ENCODE peak calls at places on chromosomes 11 and 22, in nine cellular contexts. H is A549, T is suprapubic skin, O is ovary, E is sigmoid colon, N is upper lobe of left lung, Q is tibial nerve, L is SK-N-SH, P is GM12878. M is an unnamed sample.
A peak's percentile ranks its signal among the peaks of the same experiment; 100 is the strongest.

GRCh38 chr11:27120211-27120610 is 79.6 kb downstream of the BBOX1 start:
- DNase-seq in H (no peak), T (no peak), O (no peak), E (no peak), N (no peak), Q (no peak), L (no peak), P (no peak), M (no peak)

GRCh38 chr22:41781508-41781906 is 19.0 kb upstream of the CCDC134 start:
- DNase-seq in H (no peak), T (no peak), O (no peak), E (no peak), N (no peak), Q (no peak), L (no peak), P (no peak), M (no peak)

GRCh38 chr11:64224151-64224890 is 1.7 kb downstream of the TRPT1 start:
- DNase-seq in H (no peak), T (peak; percentile 66), O (peak; percentile 16), E (peak; percentile 68), N (peak; percentile 46), Q (no peak), L (no peak), P (no peak), M (no peak)

GRCh38 chr22:46815132-46815531 is 52.7 kb downstream of the TBC1D22A start:
- DNase-seq in H (no peak), T (no peak), O (no peak), E (no peak), N (no peak), Q (no peak), L (no peak), P (no peak), M (peak; percentile 65)

GRCh38 chr22:22834204-22834603 is 53.4 kb upstream of the IGLL5 start:
- DNase-seq in H (no peak), T (no peak), O (no peak), E (no peak), N (no peak), Q (no peak), L (no peak), P (no peak), M (no peak)

GRCh38 chr11:37110383-37110782 is 512.3 kb upstream of the RAG2 start:
- DNase-seq in H (no peak), T (no peak), O (no peak), E (no peak), N (no peak), Q (no peak), L (no peak), P (no peak), M (no peak)

GRCh38 chr11:34204396-34205279 is 99.2 kb downstream of the NAT10 start:
- DNase-seq in H (peak; percentile 89), T (no peak), O (no peak), E (no peak), N (no peak), Q (no peak), L (no peak), P (no peak), M (no peak)

GRCh38 chr22:17774928-17775675 is 833 bp upstream of the BID start:
- DNase-seq in H (no peak), T (no peak), O (no peak), E (no peak), N (no peak), Q (no peak), L (no peak), P (no peak), M (no peak)

GRCh38 chr11:113595810-113596594 is 110.1 kb downstream of the TMPRSS5 start:
- DNase-seq in H (no peak), T (no peak), O (no peak), E (no peak), N (no peak), Q (no peak), L (no peak), P (no peak), M (no peak)

GRCh38 chr11:113591122-113591521 is 115.0 kb downstream of the TMPRSS5 start:
- DNase-seq in H (no peak), T (no peak), O (no peak), E (no peak), N (no peak), Q (no peak), L (peak; percentile 82), P (no peak), M (no peak)

GRCh38 chr11:113596658-113597057 is 109.5 kb downstream of the TMPRSS5 start:
- DNase-seq in H (no peak), T (no peak), O (no peak), E (no peak), N (no peak), Q (no peak), L (no peak), P (no peak), M (no peak)

DNA sequence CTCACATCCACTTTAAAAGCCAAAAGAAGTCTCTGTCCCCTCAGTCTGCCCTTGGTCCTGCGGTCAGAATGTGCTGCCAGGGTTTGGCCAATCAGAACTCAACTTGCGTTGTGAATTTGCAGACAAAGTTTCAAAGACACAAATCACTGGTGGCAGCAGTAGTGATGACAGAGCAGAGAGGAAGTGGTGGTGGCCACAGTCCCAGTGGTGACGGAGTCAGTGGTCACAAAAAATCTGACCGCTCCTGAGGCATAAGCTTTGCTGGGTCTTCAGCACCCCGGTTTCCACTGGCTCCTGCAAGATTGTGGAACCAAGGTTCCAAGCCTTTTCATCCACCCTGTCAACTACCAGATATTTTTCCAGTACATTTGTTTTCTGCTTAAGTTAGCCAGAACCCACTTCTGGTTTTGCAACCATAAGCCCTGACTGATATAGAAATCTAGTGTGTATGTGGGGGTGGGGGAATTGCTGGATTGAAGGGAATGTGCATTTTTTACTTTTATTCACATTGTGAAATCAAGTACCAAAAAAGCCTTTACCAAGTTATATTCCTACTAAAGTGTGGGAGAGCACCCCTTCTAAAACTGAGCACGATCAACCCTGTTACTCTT is 112.3 kb downstream of the TMPRSS5 start:
- DNase-seq in H (no peak), T (no peak), O (no peak), E (no peak), N (no peak), Q (no peak), L (no peak), P (peak; percentile 25), M (no peak)
- TF ChIP-seq EP300 in H (no peak), T (no peak), O (no peak), E (no peak), N (no peak), Q (no peak), L (no peak), P (no peak), M (no peak)

DNA sequence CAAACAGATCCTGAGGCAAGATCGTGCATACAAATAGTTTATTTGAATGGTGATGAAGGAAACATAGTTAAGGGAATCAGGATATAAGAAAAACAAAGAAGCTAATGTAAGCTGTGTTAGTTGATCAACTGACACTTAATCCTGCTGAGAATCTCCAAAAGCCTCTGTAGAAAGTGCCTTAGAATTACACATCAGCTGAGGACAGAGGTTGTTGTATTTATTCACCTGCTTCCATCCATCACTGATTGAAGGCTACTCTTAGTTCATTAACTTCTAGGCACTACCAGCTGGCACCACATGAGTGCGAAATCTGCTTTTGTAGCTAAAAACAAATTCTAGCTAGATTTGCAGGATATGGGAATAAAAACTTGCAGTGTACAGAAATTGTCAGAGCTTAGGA is 1082.0 kb upstream of the CNTN5 start:
- DNase-seq in H (no peak), T (no peak), O (no peak), E (no peak), N (no peak), Q (no peak), L (no peak), P (no peak), M (no peak)
- TF ChIP-seq EP300 in H (no peak), T (no peak), O (no peak), E (no peak), N (no peak), Q (no peak), L (no peak), P (no peak), M (no peak)

GRCh38 chr11:87179621-87180020 is 141.9 kb downstream of the TMEM135 start:
- DNase-seq in H (no peak), T (no peak), O (no peak), E (no peak), N (no peak), Q (no peak), L (no peak), P (no peak), M (no peak)

GRCh38 chr11:87180743-87181142 is 143.0 kb downstream of the TMEM135 start:
- DNase-seq in H (no peak), T (no peak), O (no peak), E (no peak), N (no peak), Q (no peak), L (no peak), P (no peak), M (no peak)

GRCh38 chr11:87181143-87181542 is 143.4 kb downstream of the TMEM135 start:
- DNase-seq in H (no peak), T (no peak), O (no peak), E (no peak), N (no peak), Q (no peak), L (no peak), P (no peak), M (no peak)

GRCh38 chr11:87173185-87174039 is 135.7 kb downstream of the TMEM135 start:
- DNase-seq in H (peak; percentile 68), T (no peak), O (no peak), E (no peak), N (no peak), Q (no peak), L (no peak), P (no peak), M (no peak)

DNA sequence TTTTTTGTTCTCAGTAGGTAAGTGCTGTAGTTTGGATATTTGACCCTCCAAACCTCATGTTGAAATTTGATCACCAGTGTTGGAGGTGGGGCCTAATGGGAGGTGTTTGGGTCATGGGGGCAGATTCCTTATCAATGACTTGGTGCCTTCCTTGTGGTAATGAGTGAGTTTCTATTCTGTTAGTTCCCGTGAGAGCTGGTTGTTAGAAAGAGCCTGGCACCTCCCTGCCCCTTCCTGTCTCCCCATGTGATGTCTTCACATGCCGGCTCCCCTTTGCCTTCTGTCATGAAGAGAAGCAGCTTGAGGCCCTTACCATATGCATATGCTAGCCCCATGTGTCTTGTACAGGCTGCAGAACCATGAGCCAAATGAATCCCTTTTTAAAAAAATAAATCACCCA is 138.3 kb downstream of the TMEM135 start:
- DNase-seq in H (peak; percentile 13), T (no peak), O (no peak), E (no peak), N (no peak), Q (no peak), L (no peak), P (no peak), M (no peak)
- TF ChIP-seq EP300 in H (no peak), T (no peak), O (no peak), E (no peak), N (no peak), Q (no peak), L (no peak), P (no peak), M (no peak)

DNA sequence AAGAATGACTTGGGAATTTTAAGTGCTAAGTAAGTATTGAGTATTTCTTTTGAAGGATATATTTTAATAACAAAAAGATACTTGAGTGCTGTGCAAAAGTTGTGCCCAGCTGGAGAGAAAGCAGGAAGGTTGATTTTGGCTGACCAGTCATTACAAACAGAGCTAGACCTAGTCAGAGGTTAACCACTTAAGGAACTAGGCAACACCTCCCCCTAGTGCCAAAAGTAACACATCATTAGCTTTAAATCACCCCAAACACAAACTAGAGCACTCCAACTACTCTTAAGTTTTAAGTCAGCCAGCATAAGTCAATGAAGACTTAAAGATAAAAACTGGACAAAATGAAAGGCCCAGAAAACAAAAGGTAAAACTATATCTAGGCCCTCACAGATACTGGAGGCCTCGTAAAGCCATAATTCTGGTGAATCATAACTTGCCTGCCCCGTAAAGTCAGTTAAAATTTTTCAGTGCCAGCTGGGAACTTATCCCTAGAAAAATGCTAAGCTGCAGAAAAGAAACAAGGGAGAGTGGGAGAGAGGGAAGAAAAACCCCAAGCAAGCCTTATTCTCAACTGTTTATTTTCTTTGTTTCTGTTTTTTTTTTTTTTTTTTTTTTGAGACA is 4.6 kb downstream of the TMEM9B start:
- DNase-seq in H (peak; percentile 81), T (no peak), O (peak; percentile 28), E (no peak), N (no peak), Q (no peak), L (peak; percentile 67), P (peak; percentile 65), M (peak; percentile 15)
- TF ChIP-seq EP300 in H (no peak), T (no peak), O (no peak), E (no peak), N (no peak), Q (no peak), L (no peak), P (no peak), M (no peak)

M was measured in transverse colon.